ENCODE peak calls at places on chromosome 15, in seven cellular contexts. I is dorsolateral prefrontal cortex, E is psoas muscle, A is ovary, Y is cardiac muscle cell, P is MM.1S, Q is BJ. G is an unnamed sample.

GRCh38 chr15:50531763-50532162 is 14.7 kb downstream of the USP50 start:
- DNase-seq in P (no peak), I (no peak), Y (no peak), A (no peak), Q (no peak), E (no peak), G (no peak)

GRCh38 chr15:101669744-101670143 is 17.6 kb upstream of the TM2D3 start:
- DNase-seq in Q (no peak), P (no peak), E (no peak), I (no peak), A (no peak), Y (no peak), G (no peak)

GRCh38 chr15:29708519-29708918 is 113.7 kb downstream of the TJP1 start:
- DNase-seq in E (no peak), P (no peak), Y (no peak), A (no peak), Q (no peak), I (no peak), G (no peak)

GRCh38 chr15:36742696-36743095 is 163.3 kb downstream of the CDIN1 start:
- DNase-seq in Y (no peak), A (no peak), I (no peak), P (no peak), Q (peak), E (no peak), G (no peak)

GRCh38 chr15:53573091-53573490 is 186.4 kb downstream of the WDR72 start:
- DNase-seq in I (no peak), P (no peak), A (no peak), Y (no peak), E (no peak), Q (no peak), G (no peak)

GRCh38 chr15:100186366-100186765 is 155.4 kb downstream of the ADAMTS17 start:
- DNase-seq in E (no peak), Q (no peak), P (no peak), I (no peak), A (no peak), Y (no peak), G (no peak)

GRCh38 chr15:48644498-48644826 is 1.0 kb downstream of the FBN1 start:
- DNase-seq in Y (no peak), A (peak), E (peak), P (no peak), I (no peak), Q (no peak), G (peak)

GRCh38 chr15:77425104-77425503 is 4.4 kb downstream of the HMG20A start:
- DNase-seq in A (no peak), Q (no peak), I (no peak), Y (no peak), P (no peak), E (no peak), G (no peak)

GRCh38 chr15:62412634-62413033 is 247.5 kb upstream of the C2CD4B start:
- DNase-seq in Y (no peak), Q (no peak), P (no peak), I (no peak), A (no peak), E (no peak), G (no peak)

DNA sequence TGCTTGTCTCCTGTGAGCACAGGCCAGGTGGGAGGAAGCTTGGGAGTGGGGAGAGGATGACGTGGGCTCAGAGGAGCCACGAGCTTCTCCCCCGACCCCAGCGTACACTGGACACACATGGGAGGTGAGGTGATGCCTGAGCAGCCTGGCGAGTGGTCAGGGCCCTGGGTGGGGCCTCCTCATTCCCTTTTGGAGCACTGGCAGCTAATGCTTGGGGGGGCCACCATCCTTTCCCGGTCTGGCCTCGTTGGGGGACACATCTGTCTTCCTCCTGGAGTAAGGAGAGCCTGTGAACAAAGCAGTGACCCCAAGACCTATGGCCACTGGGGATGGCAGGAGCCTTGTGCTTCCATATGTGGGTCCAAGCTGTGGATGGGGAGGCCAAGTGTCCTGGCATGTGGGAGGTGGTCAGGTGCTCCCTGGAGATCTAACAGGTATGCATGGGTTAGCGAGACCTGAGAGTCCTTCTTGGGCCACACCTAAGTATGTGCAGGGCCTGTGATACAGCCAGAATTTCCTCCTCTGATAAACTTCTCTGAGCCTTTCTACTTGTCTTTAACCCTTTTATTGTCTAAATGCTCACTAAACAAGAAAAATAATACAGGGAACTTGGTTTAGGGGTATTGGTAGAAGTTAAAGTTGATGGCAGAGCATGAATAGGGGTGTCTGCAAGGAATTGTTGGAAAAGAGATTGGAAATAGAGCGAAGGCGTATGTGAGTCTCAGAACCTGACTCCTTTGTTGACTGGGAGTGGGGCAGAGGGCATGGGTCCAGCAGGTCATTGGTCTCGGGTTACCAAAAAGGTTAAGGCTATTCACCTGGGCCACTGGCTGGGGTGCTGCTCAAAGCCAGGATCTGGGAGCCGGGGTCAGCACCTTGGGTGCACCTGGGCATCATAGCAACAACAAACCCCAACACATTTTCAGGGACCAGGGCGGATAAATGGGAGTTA is 9.6 kb downstream of the KLF13 start:
- DNase-seq in P (peak), A (no peak), I (no peak), E (no peak), Y (no peak), Q (no peak), G (no peak)
- H3K4me3 ChIP-seq in P (peak), A (no peak), I (no peak), E (no peak), Y (no peak), Q (no peak), G (no peak)

GRCh38 chr15:85520650-85521049 is 140.2 kb downstream of the AKAP13 start:
- DNase-seq in A (no peak), Y (no peak), P (no peak), E (no peak), I (no peak), Q (no peak), G (no peak)
- H3K4me3 ChIP-seq in A (no peak), Y (no peak), P (no peak), E (no peak), I (no peak), Q (no peak), G (no peak)

GRCh38 chr15:67560320-67560719 is 17.8 kb downstream of the MAP2K5 start:
- DNase-seq in I (no peak), Y (no peak), E (no peak), Q (no peak), A (no peak), P (no peak), G (no peak)

GRCh38 chr15:67569668-67570067 is 27.2 kb downstream of the MAP2K5 start:
- DNase-seq in E (no peak), Y (no peak), A (no peak), P (no peak), Q (no peak), I (no peak), G (no peak)

GRCh38 chr15:67563961-67564570 is 21.6 kb downstream of the MAP2K5 start:
- DNase-seq in A (no peak), Y (no peak), E (no peak), Q (no peak), I (no peak), P (no peak), G (no peak)

GRCh38 chr15:67563092-67563491 is 20.6 kb downstream of the MAP2K5 start:
- DNase-seq in P (no peak), A (no peak), I (no peak), Y (no peak), E (no peak), Q (no peak), G (no peak)

DNA sequence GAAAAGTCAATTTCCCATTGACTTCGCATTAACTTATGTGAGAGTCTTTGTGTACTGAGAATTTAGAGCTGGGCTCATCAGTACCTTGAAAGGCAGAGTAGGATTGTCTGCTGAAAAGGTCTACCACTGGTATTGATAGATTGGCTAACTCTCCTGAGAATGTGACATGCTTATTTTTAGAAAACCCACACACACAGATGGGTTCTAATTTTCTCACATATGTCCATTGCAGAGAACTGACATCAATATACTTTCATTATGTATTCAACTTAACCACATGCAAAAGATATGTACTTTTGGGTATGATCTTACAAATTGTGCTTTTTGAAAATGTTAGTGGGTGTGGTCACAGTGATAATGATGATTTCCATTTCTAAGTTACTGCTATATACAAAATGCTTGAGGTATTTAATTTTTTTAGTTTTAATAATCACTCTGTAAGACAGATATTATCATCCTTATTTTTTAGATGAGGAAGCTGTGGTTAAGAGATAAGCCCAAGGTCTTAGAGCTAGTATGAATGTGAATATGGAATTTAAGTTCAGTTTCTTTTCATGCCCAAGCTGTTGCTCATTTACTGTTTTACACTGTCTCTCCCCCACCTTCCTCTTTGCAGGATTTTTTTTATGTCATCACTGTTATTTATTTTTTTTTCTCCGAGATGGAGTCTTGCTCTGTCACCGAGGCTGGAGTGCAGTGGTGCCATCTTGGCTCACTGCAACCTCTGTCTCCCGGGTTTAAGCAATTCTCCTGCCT is 22.3 kb downstream of the MAP2K5 start:
- DNase-seq in P (peak), Q (no peak), Y (no peak), E (no peak), I (no peak), A (no peak), G (no peak)
- H3K4me3 ChIP-seq in P (no peak), Q (no peak), Y (no peak), E (no peak), I (no peak), A (no peak), G (no peak)

GRCh38 chr15:99126195-99126594 is 21.3 kb downstream of the SYNM start:
- DNase-seq in I (no peak), Q (no peak), Y (no peak), E (no peak), P (no peak), A (no peak), G (no peak)
- H3K4me3 ChIP-seq in I (no peak), Q (no peak), Y (no peak), E (peak), P (no peak), A (no peak), G (no peak)

DNA sequence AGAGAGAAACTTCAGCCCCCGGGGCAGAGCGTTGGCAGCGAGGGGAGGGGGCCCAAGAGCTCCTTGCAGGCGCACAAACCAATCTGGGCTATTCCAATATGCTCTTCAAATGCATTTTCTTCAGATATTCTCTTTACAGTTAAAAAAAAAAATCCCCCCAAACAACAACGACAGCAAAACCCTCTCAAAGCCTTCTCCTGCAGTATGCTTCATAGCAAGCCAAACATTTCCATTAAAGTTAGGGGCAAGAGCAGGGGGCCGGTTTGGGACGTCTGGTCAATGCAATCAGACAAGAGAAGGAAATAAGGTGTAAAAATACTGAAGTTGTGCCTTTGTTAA is 237 bp upstream of the CTXND1 start:
- DNase-seq in A (no peak), I (no peak), P (no peak), Y (no peak), Q (no peak), E (no peak), G (no peak)
- H3K4me3 ChIP-seq in A (no peak), I (peak), P (no peak), Y (peak), Q (no peak), E (peak), G (peak)

G was measured in heart left ventricle.